ENCODE peak calls at places on chromosomes 12 and 14, in five cellular contexts. O is HCT116, K is A549, D is ovary, F is IMR-90. A is an unnamed sample.

GRCh38 chr14:70004791-70005190 is 125.6 kb downstream of the SMOC1 start:
- DNase-seq in K (no peak), F (peak; percentile 44), O (no peak), D (no peak), A (no peak)

GRCh38 chr12:81440001-81440400 is 319.1 kb downstream of the PPFIA2 start:
- DNase-seq in F (no peak), K (no peak), D (no peak), O (no peak), A (no peak)

GRCh38 chr14:68020493-68020892 is 200.9 kb downstream of the RAD51B start:
- DNase-seq in F (no peak), O (no peak), D (no peak), K (no peak), A (no peak)

GRCh38 chr14:68089146-68089715 is 269.7 kb downstream of the RAD51B start:
- DNase-seq in F (peak; percentile 61), D (no peak), O (peak; percentile 86), K (peak; percentile 88), A (peak; percentile 20)

GRCh38 chr14:53630336-53630735 is 326.3 kb downstream of the BMP4 start:
- DNase-seq in K (no peak), O (no peak), D (no peak), F (no peak), A (no peak)

GRCh38 chr14:95544588-95544987 is 9.7 kb downstream of the GLRX5 start:
- DNase-seq in O (no peak), K (no peak), F (no peak), D (no peak), A (no peak)

GRCh38 chr14:60245316-60246177 is 3.5 kb upstream of the PPM1A start:
- DNase-seq in K (no peak), D (no peak), O (no peak), F (no peak), A (no peak)

GRCh38 chr12:34393086-34393820 is 371.0 kb downstream of the ALG10 start:
- DNase-seq in D (peak; percentile 17), F (no peak), O (no peak), K (no peak), A (no peak)

GRCh38 chr14:51206462-51206861 is 33.6 kb upstream of the TMX1 start:
- DNase-seq in F (no peak), D (no peak), O (no peak), K (no peak), A (no peak)

GRCh38 chr12:27220057-27220987 is 23.8 kb upstream of the STK38L start:
- DNase-seq in O (no peak), K (no peak), D (no peak), F (peak; percentile 28), A (no peak)

GRCh38 chr14:65286443-65286842 is 126.1 kb upstream of the FUT8 start:
- DNase-seq in D (no peak), K (peak; percentile 23), F (no peak), O (peak; percentile 19), A (no peak)

GRCh38 chr14:65291561-65291960 is 121.0 kb upstream of the FUT8 start:
- DNase-seq in O (no peak), F (no peak), D (no peak), K (no peak), A (no peak)

GRCh38 chr14:65290830-65291229 is 121.7 kb upstream of the FUT8 start:
- DNase-seq in D (no peak), O (peak; percentile 93), K (peak; percentile 42), F (peak; percentile 85), A (peak; percentile 77)

GRCh38 chr14:65282909-65283253 is 129.6 kb upstream of the FUT8 start:
- DNase-seq in F (no peak), D (no peak), O (no peak), K (no peak), A (no peak)

DNA sequence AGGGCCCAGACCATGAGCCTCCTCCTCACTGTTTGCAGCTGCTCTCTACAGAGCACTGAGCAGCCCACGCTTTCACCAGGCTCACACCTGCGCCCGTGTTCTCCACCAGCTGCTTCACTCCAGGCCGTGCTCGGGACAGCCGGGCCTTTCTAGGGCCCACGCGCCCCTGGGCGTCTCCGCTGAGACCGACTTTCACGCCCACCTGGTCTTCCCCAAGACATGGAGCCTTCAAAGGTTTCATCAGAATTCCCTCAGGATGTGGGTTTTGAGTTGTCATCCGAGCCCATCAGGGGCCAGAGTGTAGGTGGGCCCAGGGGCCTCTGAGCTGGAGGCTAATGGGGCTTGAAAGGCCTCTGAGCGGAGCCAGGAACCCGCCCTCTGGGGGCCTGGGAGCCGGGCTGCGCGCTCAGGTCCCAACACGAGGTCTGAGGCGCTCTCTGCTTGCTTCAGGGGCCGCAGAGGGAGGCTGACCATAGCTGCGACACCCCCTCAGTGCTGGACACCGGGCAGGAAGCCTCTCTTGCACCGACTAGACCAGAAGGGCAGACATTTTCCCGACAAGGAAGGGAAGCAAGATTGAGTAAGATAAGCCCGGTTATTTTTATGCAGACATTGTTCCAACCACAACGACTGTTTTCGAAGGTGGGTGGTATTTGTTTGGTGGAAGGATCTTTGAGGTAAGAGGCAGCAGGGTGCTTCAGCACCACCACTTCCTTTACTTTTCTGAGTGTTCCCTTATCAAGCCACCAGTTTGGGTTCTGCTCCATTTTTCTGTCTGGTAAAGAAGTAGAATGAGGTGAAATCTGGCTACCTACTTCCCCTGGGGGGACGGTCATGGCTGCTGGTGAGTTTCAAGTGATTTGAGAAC is 125.0 kb upstream of the FUT8 start:
- DNase-seq in K (no peak), F (no peak), O (no peak), D (no peak), A (no peak)
- TF ChIP-seq POLR2A in K (no peak), F (no peak), O (no peak), D (no peak), A (no peak)

DNA sequence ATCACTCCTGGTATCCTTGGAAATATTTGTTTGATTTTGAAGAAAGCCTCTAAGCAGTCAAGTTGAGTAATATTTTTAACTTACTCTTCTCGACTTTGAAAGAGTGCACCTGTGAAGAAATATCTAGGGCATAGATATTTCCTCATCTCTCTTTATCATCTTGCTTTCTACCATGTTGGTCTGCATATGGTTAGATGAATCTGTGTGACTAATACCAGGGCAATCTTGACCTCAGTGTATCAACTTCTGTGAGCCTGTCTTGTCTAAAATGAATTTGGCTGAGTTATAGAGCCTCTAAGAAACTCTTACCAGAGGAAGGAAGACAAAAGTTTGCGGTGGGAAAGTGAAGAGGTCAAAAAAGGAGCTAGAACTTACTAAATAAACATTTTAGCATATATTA is 68.4 kb downstream of the SYT1 start:
- DNase-seq in F (peak; percentile 23), K (no peak), O (no peak), D (no peak), A (no peak)
- TF ChIP-seq POLR2A in F (no peak), K (no peak), O (no peak), D (no peak), A (no peak)

DNA sequence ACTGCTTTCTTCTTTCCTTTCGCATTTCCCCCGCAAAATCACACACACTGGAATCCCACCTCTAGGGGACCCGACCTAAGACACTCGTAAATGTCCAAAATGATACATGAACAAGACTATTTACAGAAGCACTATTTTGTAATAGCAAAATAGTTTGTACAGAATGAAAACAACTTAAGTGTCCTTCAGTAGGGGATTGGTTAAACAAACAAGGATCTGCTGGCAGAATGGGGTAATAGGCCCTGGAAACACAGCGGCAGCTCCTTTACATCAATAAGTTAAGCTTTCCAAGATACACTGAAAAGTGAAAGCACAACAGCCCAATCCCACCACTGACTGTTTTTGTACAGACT is 48.8 kb downstream of the LTBP2 start:
- DNase-seq in D (no peak), K (peak; percentile 63), O (no peak), F (peak; percentile 73), A (no peak)
- TF ChIP-seq POLR2A in D (no peak), K (no peak), O (no peak), F (no peak), A (no peak)

GRCh38 chr14:103520657-103521437 is 1.8 kb downstream of the CKB start:
- DNase-seq in F (peak; percentile 40), D (peak; percentile 92), K (peak; percentile 81), O (peak; percentile 53), A (peak; percentile 77)
- TF ChIP-seq POLR2A in F (no peak), D (peak; percentile 38), K (peak; percentile 19), O (no peak), A (no peak)

DNA sequence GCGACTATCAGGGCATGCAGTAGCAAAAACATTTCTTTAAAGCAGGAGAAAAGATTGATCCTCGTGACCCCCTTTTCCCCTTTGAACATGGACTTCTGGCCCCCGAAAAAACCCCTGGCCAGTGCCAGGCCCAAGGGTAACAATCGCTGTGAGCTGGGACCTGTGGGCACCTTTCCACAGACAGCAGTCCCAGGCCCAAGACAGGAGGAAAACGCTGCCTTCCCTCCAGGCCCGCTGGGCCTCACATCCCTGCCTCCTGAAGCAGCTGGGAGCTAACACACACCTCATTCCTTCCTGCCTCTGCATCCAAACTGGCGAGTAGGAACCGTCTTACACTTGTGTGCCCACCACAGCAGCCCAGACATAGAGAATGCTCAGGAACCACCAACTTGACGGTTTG is 1.2 kb downstream of the VWF start:
- DNase-seq in K (no peak), D (no peak), O (no peak), F (no peak), A (no peak)
- TF ChIP-seq POLR2A in K (no peak), D (no peak), O (no peak), F (no peak), A (no peak)

GRCh38 chr12:124836759-124837158 is 26.9 kb downstream of the SCARB1 start:
- DNase-seq in K (no peak), D (no peak), O (no peak), F (no peak), A (no peak)

GRCh38 chr12:124837249-124837897 is 26.3 kb downstream of the SCARB1 start:
- DNase-seq in O (no peak), F (no peak), K (no peak), D (no peak), A (no peak)

GRCh38 chr12:124834822-124835221 is 28.8 kb downstream of the SCARB1 start:
- DNase-seq in D (no peak), F (no peak), K (no peak), O (no peak), A (no peak)

GRCh38 chr12:124835652-124836410 is 27.8 kb downstream of the SCARB1 start:
- DNase-seq in K (no peak), O (no peak), F (no peak), D (no peak), A (no peak)

DNA sequence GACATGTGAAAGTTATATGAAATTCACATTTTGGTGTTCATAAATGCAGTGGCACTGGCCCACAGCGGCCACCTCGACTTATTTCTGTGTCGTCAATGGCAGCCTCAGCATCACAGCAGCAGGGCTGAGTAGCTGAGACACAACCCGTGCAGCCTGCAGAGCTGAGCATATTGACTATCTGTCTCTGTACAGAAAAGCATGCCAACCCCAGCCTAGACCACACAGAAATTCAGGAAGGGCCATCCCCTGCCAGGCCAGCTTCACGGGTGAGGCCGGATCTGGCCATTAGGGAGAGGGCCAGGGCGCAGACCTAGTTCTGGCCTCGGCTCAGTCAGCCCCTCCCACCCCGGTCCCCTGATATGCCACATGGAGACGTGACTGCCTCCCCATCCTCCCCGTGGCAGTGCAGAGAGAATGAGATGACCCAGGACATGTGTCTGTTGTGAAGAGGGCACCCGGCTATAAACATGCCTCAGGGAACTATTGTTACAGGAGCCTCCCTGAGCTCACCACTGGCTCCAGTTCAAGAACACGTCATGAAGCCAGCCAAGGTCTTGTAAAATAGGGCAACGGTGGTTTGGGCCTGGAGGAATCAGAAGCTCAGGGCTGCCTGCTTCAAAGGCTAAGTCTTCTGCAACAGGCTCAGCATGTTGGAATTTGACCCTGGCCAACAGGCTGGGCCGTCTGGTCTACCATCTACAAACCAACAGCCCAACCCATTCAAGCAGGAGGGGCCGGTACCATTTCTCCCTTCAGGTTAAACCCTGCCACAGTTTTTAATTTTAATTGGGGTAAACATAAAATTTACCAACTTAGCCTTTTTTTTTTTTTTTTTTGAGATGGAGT is 25.5 kb downstream of the SCARB1 start:
- DNase-seq in F (peak; percentile 98), K (peak; percentile 99), D (peak; percentile 87), O (peak; percentile 94), A (peak; percentile 89)
- TF ChIP-seq POLR2A in F (no peak), K (no peak), D (no peak), O (no peak), A (no peak)

GRCh38 chr12:45730116-45730841 is 773 bp downstream of the ARID2 start:
- DNase-seq in K (peak; percentile 75), D (peak; percentile 72), F (peak; percentile 43), O (no peak), A (peak; percentile 28)
- TF ChIP-seq POLR2A in K (no peak), D (no peak), F (no peak), O (no peak), A (no peak)